ENCODE peak calls at places on chromosomes 6 and 20, in four cellular contexts. One of them, this sample, is unnamed.

GRCh38 chr6:138765896-138766487 is 7.6 kb upstream of the CCDC28A start:
- DNase-seq in mesothelial cell of epicardium: no peak
- DNase-seq in GM12865: peak
- DNase-seq in A549: peak
- DNase-seq in this sample: peak

GRCh38 chr6:148969679-148970078 is 222.8 kb downstream of the UST start:
- DNase-seq in mesothelial cell of epicardium: no peak
- DNase-seq in A549: no peak
- DNase-seq in GM12865: no peak
- DNase-seq in this sample: no peak

GRCh38 chr6:149247385-149247763 is 70.1 kb upstream of the TAB2 start:
- DNase-seq in A549: no peak
- DNase-seq in mesothelial cell of epicardium: no peak
- DNase-seq in GM12865: no peak
- DNase-seq in this sample: no peak

GRCh38 chr6:29647927-29648642 is 8.8 kb upstream of the MOG start:
- DNase-seq in mesothelial cell of epicardium: no peak
- DNase-seq in A549: peak
- DNase-seq in GM12865: no peak
- DNase-seq in this sample: no peak

GRCh38 chr20:60558491-60558890 is 600.3 kb downstream of the CDH26 start:
- DNase-seq in GM12865: no peak
- DNase-seq in mesothelial cell of epicardium: no peak
- DNase-seq in A549: no peak
- DNase-seq in this sample: no peak

GRCh38 chr6:99813565-99813964 is 180.5 kb downstream of the MCHR2 start:
- DNase-seq in A549: no peak
- DNase-seq in mesothelial cell of epicardium: no peak
- DNase-seq in GM12865: no peak
- DNase-seq in this sample: no peak

GRCh38 chr20:59077705-59078104 is 35.1 kb upstream of the PRELID3B start:
- DNase-seq in mesothelial cell of epicardium: no peak
- DNase-seq in A549: no peak
- DNase-seq in GM12865: no peak
- DNase-seq in this sample: no peak

GRCh38 chr6:142413111-142413510 is 111.3 kb downstream of the ADGRG6 start:
- DNase-seq in GM12865: no peak
- DNase-seq in mesothelial cell of epicardium: no peak
- DNase-seq in A549: no peak
- DNase-seq in this sample: no peak

GRCh38 chr6:108497883-108498282 is 62.8 kb upstream of the FOXO3 start:
- DNase-seq in A549: peak
- DNase-seq in GM12865: peak
- DNase-seq in mesothelial cell of epicardium: no peak
- DNase-seq in this sample: peak

GRCh38 chr6:35534396-35535170 is 21.9 kb upstream of the TULP1 start:
- DNase-seq in A549: no peak
- DNase-seq in GM12865: no peak
- DNase-seq in mesothelial cell of epicardium: no peak
- DNase-seq in this sample: no peak

GRCh38 chr6:140385686-140386085 is 1011.2 kb upstream of the CITED2 start:
- DNase-seq in mesothelial cell of epicardium: no peak
- DNase-seq in GM12865: no peak
- DNase-seq in A549: no peak
- DNase-seq in this sample: no peak

GRCh38 chr6:100968934-100969333 is 87.8 kb upstream of the ASCC3 start:
- DNase-seq in A549: no peak
- DNase-seq in mesothelial cell of epicardium: no peak
- DNase-seq in GM12865: peak
- DNase-seq in this sample: no peak

GRCh38 chr6:130453230-130453629 is 87.4 kb downstream of the TMEM200A start:
- DNase-seq in A549: peak
- DNase-seq in mesothelial cell of epicardium: no peak
- DNase-seq in GM12865: peak
- DNase-seq in this sample: peak

GRCh38 chr6:158869604-158870417 is 50.6 kb upstream of the EZR start:
- DNase-seq in mesothelial cell of epicardium: peak
- DNase-seq in A549: peak
- DNase-seq in GM12865: peak
- DNase-seq in this sample: peak

GRCh38 chr6:105136433-105137350 is 43.1 kb downstream of the POPDC3 start:
- DNase-seq in GM12865: peak
- DNase-seq in A549: peak
- DNase-seq in mesothelial cell of epicardium: peak
- DNase-seq in this sample: peak

GRCh38 chr6:79167931-79168694 is 66.4 kb downstream of the HMGN3 start:
- DNase-seq in A549: no peak
- DNase-seq in mesothelial cell of epicardium: no peak
- DNase-seq in GM12865: no peak
- DNase-seq in this sample: no peak

GRCh38 chr6:168054663-168055560 is 24.1 kb downstream of the FRMD1 start:
- DNase-seq in A549: no peak
- DNase-seq in mesothelial cell of epicardium: no peak
- DNase-seq in GM12865: no peak
- DNase-seq in this sample: no peak
- TF ChIP-seq CTCF in A549: no peak
- TF ChIP-seq CTCF in mesothelial cell of epicardium: no peak
- TF ChIP-seq CTCF in GM12865: no peak
- TF ChIP-seq CTCF in this sample: no peak

GRCh38 chr6:28393912-28394662 is 5.5 kb downstream of the ZSCAN12 start:
- DNase-seq in mesothelial cell of epicardium: no peak
- DNase-seq in GM12865: no peak
- DNase-seq in A549: no peak
- DNase-seq in this sample: no peak
- TF ChIP-seq CTCF in mesothelial cell of epicardium: no peak
- TF ChIP-seq CTCF in GM12865: no peak
- TF ChIP-seq CTCF in A549: no peak
- TF ChIP-seq CTCF in this sample: peak

GRCh38 chr6:73129653-73130443 is 95.4 kb downstream of the KHDC1L start:
- DNase-seq in mesothelial cell of epicardium: peak
- DNase-seq in A549: peak
- DNase-seq in GM12865: peak
- DNase-seq in this sample: peak

GRCh38 chr6:73139681-73140080 is 85.6 kb downstream of the KHDC1L start:
- DNase-seq in A549: no peak
- DNase-seq in GM12865: no peak
- DNase-seq in mesothelial cell of epicardium: no peak
- DNase-seq in this sample: no peak

GRCh38 chr6:73131706-73132105 is 93.6 kb downstream of the KHDC1L start:
- DNase-seq in GM12865: no peak
- DNase-seq in A549: no peak
- DNase-seq in mesothelial cell of epicardium: no peak
- DNase-seq in this sample: no peak

GRCh38 chr6:73134588-73134987 is 90.7 kb downstream of the KHDC1L start:
- DNase-seq in A549: no peak
- DNase-seq in GM12865: peak
- DNase-seq in mesothelial cell of epicardium: no peak
- DNase-seq in this sample: no peak
- TF ChIP-seq CTCF in A549: no peak
- TF ChIP-seq CTCF in GM12865: peak
- TF ChIP-seq CTCF in mesothelial cell of epicardium: peak
- TF ChIP-seq CTCF in this sample: peak

GRCh38 chr6:28215425-28215824 is 9.7 kb upstream of the ZSCAN9 start:
- DNase-seq in mesothelial cell of epicardium: no peak
- DNase-seq in A549: no peak
- DNase-seq in GM12865: no peak
- DNase-seq in this sample: no peak

GRCh38 chr6:28213213-28213523 is 11.9 kb upstream of the ZSCAN9 start:
- DNase-seq in GM12865: no peak
- DNase-seq in A549: no peak
- DNase-seq in mesothelial cell of epicardium: no peak
- DNase-seq in this sample: no peak

GRCh38 chr6:28209753-28210535 is 15.1 kb upstream of the ZSCAN9 start:
- DNase-seq in mesothelial cell of epicardium: no peak
- DNase-seq in A549: no peak
- DNase-seq in GM12865: no peak
- DNase-seq in this sample: no peak

GRCh38 chr6:28211840-28212509 is 13.1 kb upstream of the ZSCAN9 start:
- DNase-seq in A549: no peak
- DNase-seq in mesothelial cell of epicardium: no peak
- DNase-seq in GM12865: peak
- DNase-seq in this sample: no peak

DNA sequence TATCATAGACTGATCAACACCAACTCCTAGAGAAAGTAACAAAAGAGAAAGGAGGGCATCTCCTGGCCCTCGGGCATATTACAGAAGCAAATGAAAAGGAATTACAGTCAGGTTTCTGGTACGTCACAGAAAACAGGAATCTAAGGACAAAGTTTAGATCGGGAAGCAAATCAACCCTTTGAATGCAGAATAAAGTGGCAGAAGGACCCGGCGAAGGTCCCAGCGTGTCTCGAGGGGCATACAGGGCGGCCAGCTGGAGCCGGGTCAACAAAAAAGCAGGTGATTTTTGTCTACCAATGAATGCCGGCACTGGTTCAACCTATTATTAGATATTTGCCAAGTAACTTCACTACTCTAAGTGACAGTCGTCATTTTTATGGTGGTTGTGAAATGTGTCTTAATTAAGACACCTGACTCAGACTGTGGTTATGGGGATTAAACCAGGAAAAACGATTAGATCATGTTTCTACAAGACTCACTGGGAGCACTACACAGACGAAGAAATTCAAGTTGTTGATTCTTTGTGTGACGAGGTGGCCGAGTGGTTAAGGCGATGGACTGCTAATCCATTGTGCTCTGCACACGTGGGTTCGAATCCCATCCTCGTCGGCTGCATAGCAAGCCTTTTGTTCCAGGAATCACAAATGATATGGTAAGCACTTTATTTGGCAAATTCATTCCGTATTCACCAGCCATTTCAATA is 12.4 kb upstream of the ZSCAN9 start:
- DNase-seq in A549: peak
- DNase-seq in mesothelial cell of epicardium: no peak
- DNase-seq in GM12865: peak
- DNase-seq in this sample: peak
- TF ChIP-seq CTCF in A549: peak
- TF ChIP-seq CTCF in mesothelial cell of epicardium: no peak
- TF ChIP-seq CTCF in GM12865: no peak
- TF ChIP-seq CTCF in this sample: peak

GRCh38 chr20:35181731-35182130 is 9.9 kb downstream of the PROCR start:
- DNase-seq in mesothelial cell of epicardium: no peak
- DNase-seq in A549: no peak
- DNase-seq in GM12865: no peak
- DNase-seq in this sample: no peak

GRCh38 chr20:35176132-35176531 is 4.3 kb downstream of the PROCR start:
- DNase-seq in A549: no peak
- DNase-seq in mesothelial cell of epicardium: no peak
- DNase-seq in GM12865: no peak
- DNase-seq in this sample: no peak

GRCh38 chr20:35180266-35180665 is 8.4 kb downstream of the PROCR start:
- DNase-seq in GM12865: no peak
- DNase-seq in mesothelial cell of epicardium: no peak
- DNase-seq in A549: no peak
- DNase-seq in this sample: no peak

GRCh38 chr20:35174458-35175216 is 2.8 kb downstream of the PROCR start:
- DNase-seq in GM12865: no peak
- DNase-seq in A549: no peak
- DNase-seq in mesothelial cell of epicardium: no peak
- DNase-seq in this sample: no peak

GRCh38 chr20:35179292-35180212 is 7.7 kb downstream of the PROCR start:
- DNase-seq in mesothelial cell of epicardium: no peak
- DNase-seq in A549: no peak
- DNase-seq in GM12865: no peak
- DNase-seq in this sample: no peak
- TF ChIP-seq CTCF in mesothelial cell of epicardium: no peak
- TF ChIP-seq CTCF in A549: no peak
- TF ChIP-seq CTCF in GM12865: no peak
- TF ChIP-seq CTCF in this sample: no peak

GRCh38 chr6:44338228-44339122 is 4.0 kb upstream of the SPATS1 start:
- DNase-seq in GM12865: peak
- DNase-seq in A549: peak
- DNase-seq in mesothelial cell of epicardium: no peak
- DNase-seq in this sample: peak
- TF ChIP-seq CTCF in GM12865: peak
- TF ChIP-seq CTCF in A549: peak
- TF ChIP-seq CTCF in mesothelial cell of epicardium: peak
- TF ChIP-seq CTCF in this sample: peak

GRCh38 chr6:23081701-23082100 is 512.3 kb downstream of the HDGFL1 start:
- DNase-seq in A549: no peak
- DNase-seq in mesothelial cell of epicardium: no peak
- DNase-seq in GM12865: peak
- DNase-seq in this sample: no peak
- TF ChIP-seq CTCF in A549: no peak
- TF ChIP-seq CTCF in mesothelial cell of epicardium: no peak
- TF ChIP-seq CTCF in GM12865: no peak
- TF ChIP-seq CTCF in this sample: no peak

GRCh38 chr6:133340557-133340956 is 99.4 kb downstream of the EYA4 start:
- DNase-seq in A549: peak
- DNase-seq in GM12865: no peak
- DNase-seq in mesothelial cell of epicardium: no peak
- DNase-seq in this sample: no peak
- TF ChIP-seq CTCF in A549: no peak
- TF ChIP-seq CTCF in GM12865: no peak
- TF ChIP-seq CTCF in mesothelial cell of epicardium: no peak
- TF ChIP-seq CTCF in this sample: no peak